ENCODE peak calls at places on chromosomes 2 and 18, in four cellular contexts. One of them, this sample, is unnamed.

GRCh38 chr2:202847693-202848524 is 23.7 kb downstream of the ICA1L start:
- DNase-seq in HFFc6: no peak
- DNase-seq in cardiac septum: no peak
- DNase-seq in upper lobe of right lung: no peak
- DNase-seq in this sample: no peak

GRCh38 chr2:70698847-70699246 is 69.2 kb downstream of the ADD2 start:
- DNase-seq in HFFc6: no peak
- DNase-seq in cardiac septum: no peak
- DNase-seq in upper lobe of right lung: no peak
- DNase-seq in this sample: no peak

GRCh38 chr2:176002684-176003225 is 688 bp upstream of the LNPK start:
- DNase-seq in cardiac septum: no peak
- DNase-seq in HFFc6: no peak
- DNase-seq in upper lobe of right lung: peak; percentile 65
- DNase-seq in this sample: peak; percentile 27

GRCh38 chr2:215507126-215507525 is 71.3 kb upstream of the FN1 start:
- DNase-seq in HFFc6: no peak
- DNase-seq in upper lobe of right lung: no peak
- DNase-seq in cardiac septum: no peak
- DNase-seq in this sample: no peak

GRCh38 chr2:36797324-36798070 is 101.0 kb downstream of the VIT start:
- DNase-seq in cardiac septum: no peak
- DNase-seq in upper lobe of right lung: no peak
- DNase-seq in HFFc6: no peak
- DNase-seq in this sample: peak; percentile 41

GRCh38 chr2:101981484-101981883 is 10.3 kb upstream of the IL1R2 start:
- DNase-seq in HFFc6: no peak
- DNase-seq in upper lobe of right lung: no peak
- DNase-seq in cardiac septum: peak; percentile 57
- DNase-seq in this sample: no peak

GRCh38 chr2:19426941-19427340 is 68.5 kb upstream of the OSR1 start:
- DNase-seq in HFFc6: no peak
- DNase-seq in upper lobe of right lung: no peak
- DNase-seq in cardiac septum: no peak
- DNase-seq in this sample: no peak

GRCh38 chr18:524496-524895 is 24.0 kb upstream of the COLEC12 start:
- DNase-seq in HFFc6: peak; percentile 59
- DNase-seq in cardiac septum: no peak
- DNase-seq in upper lobe of right lung: no peak
- DNase-seq in this sample: peak; percentile 81

GRCh38 chr2:134117651-134118050 is 136.2 kb upstream of the MGAT5 start:
- DNase-seq in HFFc6: no peak
- DNase-seq in upper lobe of right lung: no peak
- DNase-seq in cardiac septum: no peak
- DNase-seq in this sample: no peak

GRCh38 chr2:212147921-212148513 is 390.6 kb downstream of the ERBB4 start:
- DNase-seq in HFFc6: no peak
- DNase-seq in cardiac septum: no peak
- DNase-seq in upper lobe of right lung: no peak
- DNase-seq in this sample: peak; percentile 12

GRCh38 chr2:32558492-32558891 is 69.4 kb upstream of the TTC27 start:
- DNase-seq in upper lobe of right lung: no peak
- DNase-seq in cardiac septum: no peak
- DNase-seq in HFFc6: no peak
- DNase-seq in this sample: no peak

GRCh38 chr2:167478196-167478595 is 589.9 kb downstream of the XIRP2 start:
- DNase-seq in cardiac septum: no peak
- DNase-seq in upper lobe of right lung: no peak
- DNase-seq in HFFc6: no peak
- DNase-seq in this sample: no peak